ENCODE peak calls at places on chromosomes 1 and 21, in five cellular contexts. H is K562, O is GM12878, F is SK-N-SH, X is A549. I is an unnamed sample.

GRCh38 chr21:43854773-43855633 is 10.0 kb upstream of the AGPAT3 start:
- DNase-seq in H (peak), O (peak), F (no peak), X (no peak), I (no peak)

GRCh38 chr1:182672487-182672836 is 11.9 kb downstream of the RGS8 start:
- DNase-seq in H (no peak), O (no peak), F (no peak), X (no peak), I (no peak)

GRCh38 chr1:78607944-78608343 is 12.3 kb upstream of the IFI44L start:
- DNase-seq in H (no peak), O (no peak), F (no peak), X (no peak), I (no peak)

GRCh38 chr1:62487956-62488355 is 51.1 kb downstream of the USP1 start:
- DNase-seq in H (no peak), O (no peak), F (no peak), X (no peak), I (no peak)

GRCh38 chr1:109193653-109194590 is 19.8 kb upstream of the SARS1 start:
- DNase-seq in H (peak), O (peak), F (peak), X (peak), I (no peak)

GRCh38 chr1:233614743-233615521 is 1.0 kb downstream of the KCNK1 start:
- DNase-seq in H (no peak), O (no peak), F (peak), X (no peak), I (no peak)

GRCh38 chr1:247409869-247410544 is 6.0 kb upstream of the NLRP3 start:
- DNase-seq in H (no peak), O (peak), F (no peak), X (no peak), I (no peak)

GRCh38 chr1:28893403-28894102 is 20.8 kb upstream of the EPB41 start:
- DNase-seq in H (peak), O (no peak), F (peak), X (no peak), I (peak)

GRCh38 chr1:67760030-67760821 is 73.0 kb downstream of the GNG12 start:
- DNase-seq in H (peak), O (peak), F (peak), X (peak), I (peak)

GRCh38 chr1:201708085-201708512 is 120.9 kb upstream of the IPO9 start:
- DNase-seq in H (no peak), O (no peak), F (no peak), X (no peak), I (peak)

GRCh38 chr21:38995071-38995669 is 188.1 kb downstream of the PSMG1 start:
- DNase-seq in H (no peak), O (no peak), F (no peak), X (no peak), I (no peak)

GRCh38 chr1:1680031-1680911 is 12.3 kb downstream of the SLC35E2B start:
- DNase-seq in H (peak), O (no peak), F (peak), X (no peak), I (no peak)

GRCh38 chr21:42509239-42509638 is 4.4 kb upstream of the SLC37A1 start:
- DNase-seq in H (no peak), O (no peak), F (no peak), X (no peak), I (no peak)

GRCh38 chr1:30722175-30722537 is 1.2 kb downstream of the MATN1 start:
- DNase-seq in H (no peak), O (no peak), F (no peak), X (no peak), I (no peak)

GRCh38 chr1:214952648-214953047 is 129.9 kb upstream of the KCNK2 start:
- DNase-seq in H (no peak), O (no peak), F (no peak), X (no peak), I (no peak)

GRCh38 chr1:83882906-83883305 is 116.0 kb downstream of the TTLL7 start:
- DNase-seq in H (peak), O (no peak), F (no peak), X (no peak), I (peak)

GRCh38 chr1:177171536-177172123 is 872 bp downstream of the BRINP2 start:
- DNase-seq in H (no peak), O (no peak), F (no peak), X (no peak), I (no peak)

GRCh38 chr1:58316141-58316540 is 230.4 kb downstream of the OMA1 start:
- DNase-seq in H (no peak), O (no peak), F (no peak), X (no peak), I (no peak)

GRCh38 chr1:156629825-156630449 is 10.7 kb downstream of the HAPLN2 start:
- DNase-seq in H (no peak), O (no peak), F (no peak), X (no peak), I (no peak)

GRCh38 chr1:156626079-156626438 is 6.8 kb downstream of the HAPLN2 start:
- DNase-seq in H (no peak), O (no peak), F (no peak), X (no peak), I (no peak)

GRCh38 chr1:156624814-156625435 is 5.7 kb downstream of the HAPLN2 start:
- DNase-seq in H (peak), O (no peak), F (no peak), X (no peak), I (no peak)

GRCh38 chr1:156625436-156626078 is 6.3 kb downstream of the HAPLN2 start:
- DNase-seq in H (peak), O (no peak), F (peak), X (no peak), I (peak)

GRCh38 chr1:156627313-156627880 is 8.2 kb downstream of the HAPLN2 start:
- DNase-seq in H (peak), O (no peak), F (peak), X (peak), I (peak)
- TF ChIP-seq RCOR1 in H (no peak), O (no peak), F (no peak), X (no peak), I (no peak)

DNA sequence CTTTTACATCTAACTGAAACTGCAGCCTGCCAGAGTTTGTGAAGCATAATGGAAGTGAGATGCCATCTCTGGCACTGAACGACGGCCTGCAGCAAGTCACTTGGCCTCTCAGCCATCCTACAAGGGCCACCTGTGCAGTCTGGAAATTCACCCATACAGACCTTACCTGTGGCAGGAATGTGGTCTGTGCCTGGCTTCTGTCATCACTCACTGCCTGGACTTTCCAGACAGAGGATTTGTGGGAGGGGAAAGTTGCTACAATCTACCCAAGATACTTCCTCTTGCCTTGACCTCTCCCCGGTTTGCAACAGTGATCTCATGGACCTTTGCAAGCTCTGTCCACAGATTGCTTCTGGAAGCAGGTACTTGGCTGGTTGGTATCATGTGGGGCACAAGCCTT is 58.4 kb upstream of the ATP1B1 start:
- DNase-seq in H (no peak), O (no peak), F (no peak), X (no peak), I (no peak)
- TF ChIP-seq RAD21 in H (no peak), O (no peak), F (no peak), X (no peak), I (no peak)

GRCh38 chr1:52229494-52229893 is 87.6 kb downstream of the ZFYVE9 start:
- DNase-seq in H (no peak), O (no peak), F (no peak), X (no peak), I (no peak)

DNA sequence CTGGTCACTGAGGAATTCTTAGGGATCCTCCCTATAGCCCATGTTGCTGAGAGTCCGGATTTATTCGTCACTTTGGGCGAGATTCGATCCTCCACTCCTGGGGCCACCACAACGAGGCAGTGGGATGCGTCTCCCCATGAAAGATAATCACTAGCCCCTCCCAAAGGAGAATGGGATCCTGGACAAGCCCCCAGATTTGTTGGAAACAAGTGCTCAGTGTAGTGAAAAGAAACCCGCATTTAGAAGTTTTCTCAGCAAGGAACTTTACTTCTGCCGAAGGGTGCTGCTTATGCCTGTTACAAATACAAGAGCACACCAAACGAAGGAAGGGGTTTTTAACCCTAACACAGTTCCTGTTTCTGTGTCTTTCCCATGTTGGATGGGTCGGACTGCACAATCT is 83.3 kb downstream of the ZFYVE9 start:
- DNase-seq in H (no peak), O (no peak), F (no peak), X (no peak), I (no peak)
- TF ChIP-seq RCOR1 in H (no peak), O (no peak), F (no peak), X (no peak), I (no peak)

DNA sequence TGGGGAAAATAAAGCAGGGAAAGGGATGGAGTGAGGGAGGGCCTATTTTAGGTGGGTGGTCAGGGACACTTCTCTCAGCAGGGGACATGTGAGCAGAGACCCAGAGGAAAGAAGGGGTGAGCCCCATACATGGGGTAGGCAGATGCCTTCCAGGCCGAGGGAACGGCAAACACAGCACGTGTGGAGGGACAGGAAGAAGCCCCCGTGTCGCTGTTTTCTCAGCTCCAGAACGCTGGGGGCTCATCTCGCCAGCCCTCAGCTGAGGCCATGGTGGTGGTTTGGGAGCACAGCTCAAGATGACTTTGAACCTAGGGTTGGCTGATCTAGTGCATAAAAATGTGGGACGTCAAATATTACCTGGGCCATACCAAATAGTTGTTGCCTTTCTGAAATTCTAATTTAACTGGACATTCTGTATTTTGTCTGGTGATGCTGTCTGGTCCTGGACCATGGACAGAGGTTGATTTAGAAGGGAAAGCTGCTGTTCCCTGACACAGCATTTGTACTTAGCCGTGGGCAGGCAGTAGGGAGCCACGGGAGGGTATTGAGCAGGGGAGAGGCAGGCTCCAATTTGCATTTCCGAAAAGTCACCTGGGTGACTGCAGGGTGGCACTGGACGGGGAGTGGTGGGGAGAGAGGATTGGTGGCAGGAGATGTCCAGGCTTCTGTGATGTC is 53.1 kb upstream of the RUNX3 start:
- DNase-seq in H (no peak), O (no peak), F (no peak), X (no peak), I (no peak)
- TF ChIP-seq RAD21 in H (no peak), O (no peak), F (no peak), X (no peak), I (no peak)

GRCh38 chr1:175127565-175127964 is 59.9 kb downstream of the TNN start:
- DNase-seq in H (no peak), O (no peak), F (no peak), X (no peak), I (no peak)

GRCh38 chr1:175129182-175129581 is 61.5 kb downstream of the TNN start:
- DNase-seq in H (no peak), O (no peak), F (no peak), X (no peak), I (peak)

GRCh38 chr1:175129997-175130648 is 62.5 kb downstream of the KIAA0040 start:
- DNase-seq in H (no peak), O (no peak), F (peak), X (no peak), I (no peak)

GRCh38 chr1:175129644-175129996 is 62.0 kb downstream of the TNN start:
- DNase-seq in H (no peak), O (no peak), F (no peak), X (no peak), I (no peak)

GRCh38 chr1:175128523-175128922 is 60.9 kb downstream of the TNN start:
- DNase-seq in H (no peak), O (no peak), F (no peak), X (no peak), I (no peak)
- TF ChIP-seq RCOR1 in H (no peak), O (no peak), F (no peak), X (no peak), I (no peak)

GRCh38 chr1:175597969-175598765 is 145.2 kb downstream of the TNR start:
- DNase-seq in H (no peak), O (peak), F (no peak), X (no peak), I (peak)

GRCh38 chr1:175597206-175597605 is 146.2 kb downstream of the TNR start:
- DNase-seq in H (no peak), O (no peak), F (no peak), X (no peak), I (no peak)

GRCh38 chr1:175600721-175601440 is 142.5 kb downstream of the TNR start:
- DNase-seq in H (no peak), O (peak), F (no peak), X (no peak), I (no peak)

GRCh38 chr1:175602186-175602585 is 141.2 kb downstream of the TNR start:
- DNase-seq in H (no peak), O (no peak), F (no peak), X (no peak), I (no peak)

GRCh38 chr1:175599212-175599681 is 144.1 kb downstream of the TNR start:
- DNase-seq in H (no peak), O (no peak), F (no peak), X (no peak), I (no peak)
- TF ChIP-seq RAD21 in H (no peak), O (no peak), F (no peak), X (no peak), I (no peak)

DNA sequence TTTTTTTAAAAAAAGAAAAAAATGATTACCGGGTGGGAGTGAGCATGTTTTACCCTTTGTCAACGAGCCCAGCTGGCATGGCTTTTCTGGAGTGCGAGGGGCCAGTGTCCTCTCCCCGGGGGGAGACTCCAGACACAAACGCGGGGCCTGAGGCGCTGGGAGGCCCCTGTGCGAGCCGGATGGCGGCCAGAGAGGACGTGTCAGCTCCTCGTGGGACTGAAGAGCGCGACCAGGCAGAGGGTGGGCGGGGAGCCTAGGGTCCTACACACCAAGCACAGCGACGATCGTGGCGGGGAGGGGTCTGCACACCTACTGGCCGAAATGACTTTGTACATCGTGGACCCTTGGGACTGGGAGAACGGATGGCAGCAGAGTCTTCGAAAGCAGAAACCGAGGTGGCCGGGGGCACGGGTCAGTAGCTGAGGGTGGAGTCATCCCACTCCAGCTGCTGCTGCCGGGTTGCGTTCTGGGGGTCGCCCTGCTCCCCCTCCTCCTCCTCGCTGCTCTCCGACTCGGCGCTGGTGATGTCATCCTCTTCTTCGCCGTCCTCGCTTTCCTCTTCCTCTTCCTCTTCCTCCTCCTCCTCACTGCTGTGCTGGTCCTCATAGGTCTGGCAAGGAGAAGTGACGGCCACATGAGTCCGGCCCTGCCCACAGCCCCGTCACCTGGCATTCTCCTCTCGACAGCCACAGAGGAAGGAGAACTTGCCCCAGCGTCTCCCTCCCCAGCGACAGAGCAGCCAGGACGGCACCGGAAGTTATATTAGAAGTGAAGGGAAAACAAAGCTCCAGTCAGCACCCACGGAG is 78.8 kb downstream of the PIK3CD start:
- DNase-seq in H (no peak), O (no peak), F (no peak), X (no peak), I (no peak)
- TF ChIP-seq RCOR1 in H (no peak), O (no peak), F (no peak), X (no peak), I (no peak)

I was measured in IMR-90.